ENCODE peak calls at places on chromosomes 16 and 17, in four cellular contexts. One of them, this sample, is unnamed.
A peak's percentile ranks its signal among the peaks of the same experiment; 100 is the strongest.

GRCh38 chr17:60902399-60902798 is 224.7 kb downstream of the BCAS3 start:
- DNase-seq in nucleus accumbens: no peak
- DNase-seq in NCI-H2029 treated with DMSO at 0.1 percent for 48 hours: no peak
- DNase-seq in pulmonary artery endothelial cell: no peak
- DNase-seq in this sample: no peak

GRCh38 chr16:66335704-66336329 is 30.7 kb upstream of the CDH5 start:
- DNase-seq in nucleus accumbens: peak; percentile 68
- DNase-seq in pulmonary artery endothelial cell: no peak
- DNase-seq in NCI-H2029 treated with DMSO at 0.1 percent for 48 hours: peak; percentile 78
- DNase-seq in this sample: peak; percentile 42

GRCh38 chr16:28166394-28167208 is 45.2 kb downstream of the XPO6 start:
- DNase-seq in pulmonary artery endothelial cell: no peak
- DNase-seq in nucleus accumbens: no peak
- DNase-seq in NCI-H2029 treated with DMSO at 0.1 percent for 48 hours: no peak
- DNase-seq in this sample: no peak

GRCh38 chr17:31741371-31741770 is 117.7 kb downstream of the COPRS start:
- DNase-seq in NCI-H2029 treated with DMSO at 0.1 percent for 48 hours: no peak
- DNase-seq in pulmonary artery endothelial cell: no peak
- DNase-seq in nucleus accumbens: no peak
- DNase-seq in this sample: no peak

GRCh38 chr17:47717845-47718621 is 15.0 kb upstream of the TBX21 start:
- DNase-seq in nucleus accumbens: no peak
- DNase-seq in NCI-H2029 treated with DMSO at 0.1 percent for 48 hours: peak; percentile 5
- DNase-seq in pulmonary artery endothelial cell: no peak
- DNase-seq in this sample: no peak

GRCh38 chr17:14745122-14745521 is 444.2 kb downstream of the HS3ST3B1 start:
- DNase-seq in NCI-H2029 treated with DMSO at 0.1 percent for 48 hours: no peak
- DNase-seq in nucleus accumbens: no peak
- DNase-seq in pulmonary artery endothelial cell: no peak
- DNase-seq in this sample: no peak

GRCh38 chr16:48317614-48318013 is 67.6 kb downstream of the SIAH1 start:
- DNase-seq in pulmonary artery endothelial cell: no peak
- DNase-seq in NCI-H2029 treated with DMSO at 0.1 percent for 48 hours: no peak
- DNase-seq in nucleus accumbens: no peak
- DNase-seq in this sample: no peak

GRCh38 chr17:82289822-82290541 is 16.5 kb upstream of the CSNK1D start:
- DNase-seq in nucleus accumbens: no peak
- DNase-seq in pulmonary artery endothelial cell: no peak
- DNase-seq in NCI-H2029 treated with DMSO at 0.1 percent for 48 hours: no peak
- DNase-seq in this sample: no peak

GRCh38 chr16:5504028-5504758 is 406.6 kb upstream of the EEF2KMT start:
- DNase-seq in nucleus accumbens: peak; percentile 64
- DNase-seq in NCI-H2029 treated with DMSO at 0.1 percent for 48 hours: peak; percentile 74
- DNase-seq in pulmonary artery endothelial cell: no peak
- DNase-seq in this sample: no peak

GRCh38 chr17:81712468-81713003 is 452 bp downstream of the SLC25A10 start:
- DNase-seq in nucleus accumbens: no peak
- DNase-seq in pulmonary artery endothelial cell: no peak
- DNase-seq in NCI-H2029 treated with DMSO at 0.1 percent for 48 hours: no peak
- DNase-seq in this sample: peak; percentile 13

GRCh38 chr16:16075463-16076399 is 126.3 kb downstream of the ABCC1 start:
- DNase-seq in nucleus accumbens: no peak
- DNase-seq in pulmonary artery endothelial cell: no peak
- DNase-seq in NCI-H2029 treated with DMSO at 0.1 percent for 48 hours: no peak
- DNase-seq in this sample: no peak

GRCh38 chr17:78112508-78113471 is 15.8 kb downstream of the TMC6 start:
- DNase-seq in pulmonary artery endothelial cell: no peak
- DNase-seq in nucleus accumbens: peak; percentile 64
- DNase-seq in NCI-H2029 treated with DMSO at 0.1 percent for 48 hours: peak; percentile 9
- DNase-seq in this sample: peak; percentile 55

GRCh38 chr16:61391835-61392234 is 644.4 kb downstream of the CDH8 start:
- DNase-seq in pulmonary artery endothelial cell: no peak
- DNase-seq in nucleus accumbens: no peak
- DNase-seq in NCI-H2029 treated with DMSO at 0.1 percent for 48 hours: no peak
- DNase-seq in this sample: no peak

GRCh38 chr17:78048346-78049292 is 79.9 kb downstream of the TMC6 start:
- DNase-seq in pulmonary artery endothelial cell: no peak
- DNase-seq in nucleus accumbens: no peak
- DNase-seq in NCI-H2029 treated with DMSO at 0.1 percent for 48 hours: no peak
- DNase-seq in this sample: no peak

GRCh38 chr17:73879987-73880386 is 235.7 kb upstream of the SDK2 start:
- DNase-seq in pulmonary artery endothelial cell: no peak
- DNase-seq in NCI-H2029 treated with DMSO at 0.1 percent for 48 hours: no peak
- DNase-seq in nucleus accumbens: no peak
- DNase-seq in this sample: no peak

GRCh38 chr16:15950167-15950854 is 895 bp downstream of the ABCC1 start:
- DNase-seq in NCI-H2029 treated with DMSO at 0.1 percent for 48 hours: no peak
- DNase-seq in nucleus accumbens: no peak
- DNase-seq in pulmonary artery endothelial cell: no peak
- DNase-seq in this sample: no peak

GRCh38 chr17:59331929-59332889 is 754 bp downstream of the YPEL2 start:
- DNase-seq in pulmonary artery endothelial cell: no peak
- DNase-seq in NCI-H2029 treated with DMSO at 0.1 percent for 48 hours: no peak
- DNase-seq in nucleus accumbens: peak; percentile 25
- DNase-seq in this sample: peak; percentile 41